ENCODE peak calls at places on chromosome 15, in eight cellular contexts. One of them, this sample, is unnamed.

GRCh38 chr15:91055548-91056331 is 33.3 kb upstream of the VPS33B start:
- DNase-seq in HFF-Myc: peak
- DNase-seq in fibroblast of the aortic adventitia: peak
- DNase-seq in heart right ventricle: peak
- DNase-seq in HuH-7: peak
- DNase-seq in GM03348: peak
- DNase-seq in mucosa of descending colon: peak
- DNase-seq in AG10803: peak
- DNase-seq in this sample: peak

GRCh38 chr15:34754674-34755418 is at the start of gene GJD2:
- DNase-seq in fibroblast of the aortic adventitia: no peak
- DNase-seq in HFF-Myc: no peak
- DNase-seq in mucosa of descending colon: no peak
- DNase-seq in AG10803: no peak
- DNase-seq in heart right ventricle: no peak
- DNase-seq in GM03348: no peak
- DNase-seq in HuH-7: no peak
- DNase-seq in this sample: peak

GRCh38 chr15:57333487-57333886 is 42.8 kb upstream of the CGNL1 start:
- DNase-seq in HFF-Myc: no peak
- DNase-seq in AG10803: peak
- DNase-seq in HuH-7: no peak
- DNase-seq in heart right ventricle: no peak
- DNase-seq in fibroblast of the aortic adventitia: peak
- DNase-seq in mucosa of descending colon: no peak
- DNase-seq in GM03348: no peak
- DNase-seq in this sample: no peak

GRCh38 chr15:52093539-52094502 is 18.8 kb downstream of the BCL2L10 start:
- DNase-seq in AG10803: peak
- DNase-seq in HFF-Myc: peak
- DNase-seq in GM03348: peak
- DNase-seq in heart right ventricle: peak
- DNase-seq in mucosa of descending colon: no peak
- DNase-seq in fibroblast of the aortic adventitia: peak
- DNase-seq in HuH-7: no peak
- DNase-seq in this sample: no peak

GRCh38 chr15:90851114-90851513 is 17.3 kb upstream of the FURIN start:
- DNase-seq in fibroblast of the aortic adventitia: no peak
- DNase-seq in HFF-Myc: no peak
- DNase-seq in HuH-7: no peak
- DNase-seq in GM03348: no peak
- DNase-seq in heart right ventricle: no peak
- DNase-seq in AG10803: no peak
- DNase-seq in mucosa of descending colon: no peak
- DNase-seq in this sample: no peak

GRCh38 chr15:40065166-40065565 is 26.2 kb upstream of the SRP14 start:
- DNase-seq in mucosa of descending colon: no peak
- DNase-seq in heart right ventricle: no peak
- DNase-seq in HuH-7: no peak
- DNase-seq in HFF-Myc: no peak
- DNase-seq in fibroblast of the aortic adventitia: no peak
- DNase-seq in GM03348: no peak
- DNase-seq in AG10803: no peak
- DNase-seq in this sample: no peak

GRCh38 chr15:81813215-81813614 is 232.6 kb downstream of the MEX3B start:
- DNase-seq in mucosa of descending colon: no peak
- DNase-seq in AG10803: no peak
- DNase-seq in GM03348: no peak
- DNase-seq in fibroblast of the aortic adventitia: no peak
- DNase-seq in HFF-Myc: no peak
- DNase-seq in HuH-7: peak
- DNase-seq in heart right ventricle: no peak
- DNase-seq in this sample: peak

GRCh38 chr15:66882251-66883020 is 180.4 kb downstream of the SMAD6 start:
- DNase-seq in AG10803: peak
- DNase-seq in mucosa of descending colon: no peak
- DNase-seq in fibroblast of the aortic adventitia: peak
- DNase-seq in heart right ventricle: no peak
- DNase-seq in HuH-7: no peak
- DNase-seq in HFF-Myc: no peak
- DNase-seq in GM03348: peak
- DNase-seq in this sample: no peak

GRCh38 chr15:67997996-67998395 is 56.1 kb upstream of the PIAS1 start:
- DNase-seq in HuH-7: no peak
- DNase-seq in heart right ventricle: no peak
- DNase-seq in fibroblast of the aortic adventitia: peak
- DNase-seq in AG10803: peak
- DNase-seq in HFF-Myc: no peak
- DNase-seq in GM03348: peak
- DNase-seq in mucosa of descending colon: no peak
- DNase-seq in this sample: no peak

GRCh38 chr15:27701014-27701413 is 398.1 kb downstream of the OCA2 start:
- DNase-seq in HFF-Myc: no peak
- DNase-seq in heart right ventricle: no peak
- DNase-seq in GM03348: no peak
- DNase-seq in AG10803: no peak
- DNase-seq in HuH-7: no peak
- DNase-seq in fibroblast of the aortic adventitia: no peak
- DNase-seq in mucosa of descending colon: no peak
- DNase-seq in this sample: no peak

GRCh38 chr15:74213858-74214284 is 11.3 kb upstream of the STRA6 start:
- DNase-seq in mucosa of descending colon: no peak
- DNase-seq in fibroblast of the aortic adventitia: no peak
- DNase-seq in heart right ventricle: peak
- DNase-seq in GM03348: no peak
- DNase-seq in AG10803: no peak
- DNase-seq in HFF-Myc: no peak
- DNase-seq in HuH-7: no peak
- DNase-seq in this sample: peak

GRCh38 chr15:70358011-70358819 is 260.5 kb upstream of the TLE3 start:
- DNase-seq in HFF-Myc: no peak
- DNase-seq in heart right ventricle: no peak
- DNase-seq in mucosa of descending colon: no peak
- DNase-seq in fibroblast of the aortic adventitia: no peak
- DNase-seq in GM03348: no peak
- DNase-seq in AG10803: no peak
- DNase-seq in HuH-7: no peak
- DNase-seq in this sample: no peak

GRCh38 chr15:52284164-52284563 is 11.4 kb downstream of the MYO5C start:
- DNase-seq in GM03348: no peak
- DNase-seq in fibroblast of the aortic adventitia: peak
- DNase-seq in heart right ventricle: no peak
- DNase-seq in HuH-7: no peak
- DNase-seq in AG10803: no peak
- DNase-seq in HFF-Myc: no peak
- DNase-seq in mucosa of descending colon: no peak
- DNase-seq in this sample: no peak

GRCh38 chr15:33425149-33425548 is 114.4 kb downstream of the RYR3 start:
- DNase-seq in GM03348: no peak
- DNase-seq in AG10803: peak
- DNase-seq in fibroblast of the aortic adventitia: peak
- DNase-seq in mucosa of descending colon: no peak
- DNase-seq in heart right ventricle: peak
- DNase-seq in HuH-7: no peak
- DNase-seq in HFF-Myc: no peak
- DNase-seq in this sample: no peak

GRCh38 chr15:96849501-96849900 is 519.0 kb downstream of the NR2F2 start:
- DNase-seq in GM03348: no peak
- DNase-seq in AG10803: no peak
- DNase-seq in HFF-Myc: no peak
- DNase-seq in fibroblast of the aortic adventitia: peak
- DNase-seq in mucosa of descending colon: no peak
- DNase-seq in HuH-7: no peak
- DNase-seq in heart right ventricle: no peak
- DNase-seq in this sample: no peak

GRCh38 chr15:31427411-31427810 is 100.8 kb downstream of the KLF13 start:
- DNase-seq in mucosa of descending colon: no peak
- DNase-seq in HuH-7: no peak
- DNase-seq in fibroblast of the aortic adventitia: peak
- DNase-seq in HFF-Myc: no peak
- DNase-seq in heart right ventricle: no peak
- DNase-seq in GM03348: no peak
- DNase-seq in AG10803: peak
- DNase-seq in this sample: no peak

GRCh38 chr15:60580068-60580467 is 101.1 kb upstream of the ICE2 start:
- DNase-seq in GM03348: no peak
- DNase-seq in HuH-7: no peak
- DNase-seq in HFF-Myc: no peak
- DNase-seq in heart right ventricle: no peak
- DNase-seq in mucosa of descending colon: no peak
- DNase-seq in AG10803: no peak
- DNase-seq in fibroblast of the aortic adventitia: no peak
- DNase-seq in this sample: no peak

GRCh38 chr15:50860824-50861223 is 47.7 kb upstream of the AP4E1 start:
- DNase-seq in HFF-Myc: no peak
- DNase-seq in heart right ventricle: no peak
- DNase-seq in HuH-7: no peak
- DNase-seq in AG10803: no peak
- DNase-seq in fibroblast of the aortic adventitia: no peak
- DNase-seq in GM03348: no peak
- DNase-seq in mucosa of descending colon: no peak
- DNase-seq in this sample: no peak

This sample was measured in H9.